ENCODE peak calls at places on chromosomes 1 and 21, in five cellular contexts. One of them, this sample, is unnamed.

GRCh38 chr1:25563330-25564215 is 20.2 kb downstream of the LDLRAP1 start:
- DNase-seq in keratinocyte: no peak
- DNase-seq in epithelial cell of proximal tubule: no peak
- DNase-seq in fibroblast of lung: no peak
- DNase-seq in HFF-Myc: no peak
- DNase-seq in this sample: no peak

GRCh38 chr1:4960336-4960735 is 305.9 kb downstream of the AJAP1 start:
- DNase-seq in keratinocyte: no peak
- DNase-seq in fibroblast of lung: no peak
- DNase-seq in HFF-Myc: no peak
- DNase-seq in epithelial cell of proximal tubule: no peak
- DNase-seq in this sample: no peak

GRCh38 chr1:232279909-232280308 is 350.0 kb downstream of the SIPA1L2 start:
- DNase-seq in keratinocyte: no peak
- DNase-seq in HFF-Myc: no peak
- DNase-seq in fibroblast of lung: no peak
- DNase-seq in epithelial cell of proximal tubule: no peak
- DNase-seq in this sample: no peak

GRCh38 chr1:164602480-164603093 is 43.6 kb downstream of the PBX1 start:
- DNase-seq in keratinocyte: no peak
- DNase-seq in epithelial cell of proximal tubule: no peak
- DNase-seq in HFF-Myc: no peak
- DNase-seq in fibroblast of lung: peak
- DNase-seq in this sample: peak

GRCh38 chr1:5897281-5897680 is 94.9 kb downstream of the NPHP4 start:
- DNase-seq in keratinocyte: no peak
- DNase-seq in fibroblast of lung: no peak
- DNase-seq in epithelial cell of proximal tubule: no peak
- DNase-seq in HFF-Myc: no peak
- DNase-seq in this sample: no peak

GRCh38 chr1:91804546-91805023 is 81.4 kb downstream of the TGFBR3 start:
- DNase-seq in fibroblast of lung: peak
- DNase-seq in HFF-Myc: no peak
- DNase-seq in epithelial cell of proximal tubule: no peak
- DNase-seq in keratinocyte: peak
- DNase-seq in this sample: no peak

GRCh38 chr1:143497374-143497747 is 474.4 kb downstream of the FAM72C start:
- DNase-seq in fibroblast of lung: no peak
- DNase-seq in epithelial cell of proximal tubule: no peak
- DNase-seq in keratinocyte: no peak
- DNase-seq in HFF-Myc: no peak
- DNase-seq in this sample: no peak

GRCh38 chr1:202710070-202711025 is at the start of gene SYT2:
- DNase-seq in HFF-Myc: no peak
- DNase-seq in fibroblast of lung: peak
- DNase-seq in epithelial cell of proximal tubule: no peak
- DNase-seq in keratinocyte: no peak
- DNase-seq in this sample: no peak

GRCh38 chr1:202145325-202146140 is 996 bp upstream of the ARL8A start:
- DNase-seq in keratinocyte: no peak
- DNase-seq in fibroblast of lung: no peak
- DNase-seq in HFF-Myc: no peak
- DNase-seq in epithelial cell of proximal tubule: no peak
- DNase-seq in this sample: no peak

GRCh38 chr1:12157366-12158231 is 9.2 kb upstream of the TNFRSF1B start:
- DNase-seq in fibroblast of lung: no peak
- DNase-seq in epithelial cell of proximal tubule: no peak
- DNase-seq in HFF-Myc: no peak
- DNase-seq in keratinocyte: no peak
- DNase-seq in this sample: no peak

GRCh38 chr1:29120955-29121485 is 2.7 kb downstream of the TMEM200B start:
- DNase-seq in fibroblast of lung: peak
- DNase-seq in HFF-Myc: no peak
- DNase-seq in epithelial cell of proximal tubule: no peak
- DNase-seq in keratinocyte: no peak
- DNase-seq in this sample: no peak

GRCh38 chr1:180230791-180231505 is 884 bp downstream of the LHX4 start:
- DNase-seq in epithelial cell of proximal tubule: no peak
- DNase-seq in HFF-Myc: no peak
- DNase-seq in fibroblast of lung: peak
- DNase-seq in keratinocyte: peak
- DNase-seq in this sample: peak

GRCh38 chr1:43270421-43271095 is 775 bp downstream of the TMEM125 start:
- DNase-seq in keratinocyte: peak
- DNase-seq in HFF-Myc: no peak
- DNase-seq in fibroblast of lung: peak
- DNase-seq in epithelial cell of proximal tubule: no peak
- DNase-seq in this sample: no peak

GRCh38 chr1:65045022-65045786 is 78.9 kb upstream of the JAK1 start:
- DNase-seq in HFF-Myc: no peak
- DNase-seq in epithelial cell of proximal tubule: no peak
- DNase-seq in fibroblast of lung: no peak
- DNase-seq in keratinocyte: no peak
- DNase-seq in this sample: no peak

GRCh38 chr1:168422203-168422848 is 121.5 kb downstream of the XCL2 start:
- DNase-seq in epithelial cell of proximal tubule: no peak
- DNase-seq in HFF-Myc: no peak
- DNase-seq in keratinocyte: no peak
- DNase-seq in fibroblast of lung: no peak
- DNase-seq in this sample: no peak

GRCh38 chr1:28966617-28967016 is 52.2 kb downstream of the EPB41 start:
- DNase-seq in HFF-Myc: no peak
- DNase-seq in epithelial cell of proximal tubule: peak
- DNase-seq in keratinocyte: no peak
- DNase-seq in fibroblast of lung: no peak
- DNase-seq in this sample: no peak

GRCh38 chr1:29485096-29485925 is 249.0 kb downstream of the PTPRU start:
- DNase-seq in fibroblast of lung: no peak
- DNase-seq in HFF-Myc: no peak
- DNase-seq in keratinocyte: no peak
- DNase-seq in epithelial cell of proximal tubule: no peak
- DNase-seq in this sample: no peak

GRCh38 chr1:161929137-161929536 is 94.5 kb downstream of the OLFML2B start:
- DNase-seq in fibroblast of lung: no peak
- DNase-seq in HFF-Myc: no peak
- DNase-seq in epithelial cell of proximal tubule: no peak
- DNase-seq in keratinocyte: no peak
- DNase-seq in this sample: no peak

GRCh38 chr1:149995927-149996326 is 14.6 kb downstream of the OTUD7B start:
- DNase-seq in HFF-Myc: no peak
- DNase-seq in fibroblast of lung: peak
- DNase-seq in keratinocyte: peak
- DNase-seq in epithelial cell of proximal tubule: peak
- DNase-seq in this sample: no peak

GRCh38 chr1:230867903-230868735 is at the start of gene C1orf198:
- DNase-seq in epithelial cell of proximal tubule: no peak
- DNase-seq in fibroblast of lung: no peak
- DNase-seq in keratinocyte: no peak
- DNase-seq in HFF-Myc: no peak
- DNase-seq in this sample: no peak

GRCh38 chr1:212513586-212513985 is 80.9 kb downstream of the NENF start:
- DNase-seq in HFF-Myc: no peak
- DNase-seq in keratinocyte: no peak
- DNase-seq in fibroblast of lung: no peak
- DNase-seq in epithelial cell of proximal tubule: no peak
- DNase-seq in this sample: no peak

GRCh38 chr1:18397636-18398035 is 83.1 kb upstream of the KLHDC7A start:
- DNase-seq in keratinocyte: no peak
- DNase-seq in fibroblast of lung: no peak
- DNase-seq in HFF-Myc: no peak
- DNase-seq in epithelial cell of proximal tubule: no peak
- DNase-seq in this sample: no peak

GRCh38 chr1:95325337-95325736 is 91.3 kb downstream of the RWDD3 start:
- DNase-seq in keratinocyte: no peak
- DNase-seq in HFF-Myc: no peak
- DNase-seq in epithelial cell of proximal tubule: no peak
- DNase-seq in fibroblast of lung: no peak
- DNase-seq in this sample: no peak

GRCh38 chr1:43536196-43536863 is 5.6 kb downstream of the PTPRF start:
- DNase-seq in keratinocyte: no peak
- DNase-seq in epithelial cell of proximal tubule: no peak
- DNase-seq in fibroblast of lung: no peak
- DNase-seq in HFF-Myc: no peak
- DNase-seq in this sample: no peak

GRCh38 chr21:37228003-37228400 is 39.1 kb downstream of the VPS26C start:
- DNase-seq in fibroblast of lung: no peak
- DNase-seq in keratinocyte: no peak
- DNase-seq in HFF-Myc: no peak
- DNase-seq in epithelial cell of proximal tubule: no peak
- DNase-seq in this sample: no peak

GRCh38 chr1:113109908-113110554 is 37.0 kb downstream of the LRIG2 start:
- DNase-seq in epithelial cell of proximal tubule: no peak
- DNase-seq in HFF-Myc: peak
- DNase-seq in keratinocyte: no peak
- DNase-seq in fibroblast of lung: peak
- DNase-seq in this sample: no peak

GRCh38 chr1:65026235-65026634 is 59.9 kb upstream of the JAK1 start:
- DNase-seq in keratinocyte: no peak
- DNase-seq in fibroblast of lung: no peak
- DNase-seq in epithelial cell of proximal tubule: no peak
- DNase-seq in HFF-Myc: no peak
- DNase-seq in this sample: no peak

GRCh38 chr1:60280764-60281278 is 207.3 kb upstream of the C1orf87 start:
- DNase-seq in fibroblast of lung: no peak
- DNase-seq in epithelial cell of proximal tubule: no peak
- DNase-seq in keratinocyte: no peak
- DNase-seq in HFF-Myc: no peak
- DNase-seq in this sample: no peak

GRCh38 chr1:199322278-199322677 is 683.4 kb downstream of the PTPRC start:
- DNase-seq in fibroblast of lung: no peak
- DNase-seq in keratinocyte: no peak
- DNase-seq in HFF-Myc: no peak
- DNase-seq in epithelial cell of proximal tubule: no peak
- DNase-seq in this sample: no peak

GRCh38 chr1:157371211-157371610 is 181.1 kb downstream of the FCRL5 start:
- DNase-seq in fibroblast of lung: no peak
- DNase-seq in keratinocyte: no peak
- DNase-seq in epithelial cell of proximal tubule: no peak
- DNase-seq in HFF-Myc: no peak
- DNase-seq in this sample: no peak

GRCh38 chr1:7531562-7532340 is 239.3 kb upstream of the VAMP3 start:
- DNase-seq in fibroblast of lung: no peak
- DNase-seq in epithelial cell of proximal tubule: no peak
- DNase-seq in keratinocyte: no peak
- DNase-seq in HFF-Myc: no peak
- DNase-seq in this sample: no peak

GRCh38 chr21:45003331-45004058 is 63.7 kb downstream of the SLX9 start:
- DNase-seq in keratinocyte: no peak
- DNase-seq in HFF-Myc: no peak
- DNase-seq in fibroblast of lung: peak
- DNase-seq in epithelial cell of proximal tubule: no peak
- DNase-seq in this sample: no peak

GRCh38 chr1:172647110-172647564 is 11.8 kb upstream of the FASLG start:
- DNase-seq in keratinocyte: no peak
- DNase-seq in HFF-Myc: no peak
- DNase-seq in fibroblast of lung: peak
- DNase-seq in epithelial cell of proximal tubule: no peak
- DNase-seq in this sample: no peak

GRCh38 chr1:23337869-23338268 is 6.2 kb downstream of the HNRNPR start:
- DNase-seq in fibroblast of lung: peak
- DNase-seq in keratinocyte: no peak
- DNase-seq in HFF-Myc: no peak
- DNase-seq in epithelial cell of proximal tubule: no peak
- DNase-seq in this sample: no peak
- H3K4me3 ChIP-seq in fibroblast of lung: no peak
- H3K4me3 ChIP-seq in keratinocyte: no peak
- H3K4me3 ChIP-seq in HFF-Myc: no peak
- H3K4me3 ChIP-seq in epithelial cell of proximal tubule: no peak
- H3K4me3 ChIP-seq in this sample: no peak

GRCh38 chr1:88983791-88984552 is 8.5 kb downstream of the KYAT3 start:
- DNase-seq in HFF-Myc: no peak
- DNase-seq in keratinocyte: no peak
- DNase-seq in epithelial cell of proximal tubule: no peak
- DNase-seq in fibroblast of lung: peak
- DNase-seq in this sample: no peak
- H3K4me3 ChIP-seq in HFF-Myc: no peak
- H3K4me3 ChIP-seq in keratinocyte: no peak
- H3K4me3 ChIP-seq in epithelial cell of proximal tubule: peak
- H3K4me3 ChIP-seq in fibroblast of lung: peak
- H3K4me3 ChIP-seq in this sample: no peak

GRCh38 chr1:76868154-76868882 is 1.0 kb downstream of the ST6GALNAC5 start:
- DNase-seq in fibroblast of lung: peak
- DNase-seq in epithelial cell of proximal tubule: no peak
- DNase-seq in keratinocyte: no peak
- DNase-seq in HFF-Myc: no peak
- DNase-seq in this sample: no peak

GRCh38 chr1:76867342-76868130 is at the start of gene ST6GALNAC5:
- DNase-seq in epithelial cell of proximal tubule: no peak
- DNase-seq in keratinocyte: no peak
- DNase-seq in fibroblast of lung: peak
- DNase-seq in HFF-Myc: no peak
- DNase-seq in this sample: no peak

GRCh38 chr1:76866566-76866965 is 714 bp upstream of the ST6GALNAC5 start:
- DNase-seq in epithelial cell of proximal tubule: no peak
- DNase-seq in HFF-Myc: no peak
- DNase-seq in keratinocyte: no peak
- DNase-seq in fibroblast of lung: peak
- DNase-seq in this sample: no peak

GRCh38 chr1:76870037-76870436 is 2.8 kb downstream of the ST6GALNAC5 start:
- DNase-seq in fibroblast of lung: no peak
- DNase-seq in HFF-Myc: no peak
- DNase-seq in epithelial cell of proximal tubule: no peak
- DNase-seq in keratinocyte: no peak
- DNase-seq in this sample: no peak

GRCh38 chr1:76868916-76869315 is 1.6 kb downstream of the ST6GALNAC5 start:
- DNase-seq in keratinocyte: no peak
- DNase-seq in epithelial cell of proximal tubule: no peak
- DNase-seq in fibroblast of lung: peak
- DNase-seq in HFF-Myc: no peak
- DNase-seq in this sample: no peak
- H3K4me3 ChIP-seq in keratinocyte: no peak
- H3K4me3 ChIP-seq in epithelial cell of proximal tubule: peak
- H3K4me3 ChIP-seq in fibroblast of lung: peak
- H3K4me3 ChIP-seq in HFF-Myc: no peak
- H3K4me3 ChIP-seq in this sample: peak

DNA sequence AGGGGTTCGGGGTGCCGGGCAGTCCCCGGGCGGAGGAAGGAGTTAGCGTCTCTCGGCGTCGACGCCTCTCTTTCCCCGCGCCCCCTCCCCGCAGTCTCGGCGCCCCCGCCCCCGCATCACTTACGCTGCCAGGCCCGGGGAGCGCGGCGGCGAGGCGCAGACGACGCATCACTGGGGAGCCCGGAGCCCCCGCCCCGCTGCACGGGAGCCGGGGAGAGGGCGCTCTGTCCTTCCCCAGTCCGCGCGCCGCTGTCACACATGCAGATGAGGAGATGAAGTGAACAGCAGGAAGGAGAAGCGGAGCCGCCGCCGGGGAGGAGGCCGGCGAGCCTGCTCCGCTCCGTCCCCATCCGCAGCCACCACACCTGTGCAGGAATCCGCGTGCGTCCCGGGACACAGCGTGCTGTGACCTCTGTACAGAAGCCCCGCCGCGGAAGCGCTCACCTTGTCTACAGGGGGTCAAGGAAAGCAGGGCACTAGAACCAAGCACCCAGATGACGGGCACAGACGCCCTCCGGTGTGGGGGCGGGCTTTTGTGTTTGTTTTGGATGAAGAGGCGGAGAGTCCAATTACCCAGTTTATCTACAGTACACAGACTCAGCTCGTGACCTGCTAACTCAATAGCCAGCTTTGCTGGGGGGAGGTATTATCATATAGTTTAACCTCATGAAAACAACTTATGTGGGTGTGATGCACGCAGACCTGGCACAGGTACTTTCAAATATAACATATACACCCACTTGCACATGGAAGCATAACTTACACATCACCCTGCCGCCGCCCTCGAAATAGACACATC is 12.5 kb downstream of the KLHDC8A start:
- DNase-seq in HFF-Myc: no peak
- DNase-seq in keratinocyte: no peak
- DNase-seq in fibroblast of lung: no peak
- DNase-seq in epithelial cell of proximal tubule: no peak
- DNase-seq in this sample: no peak
- H3K4me3 ChIP-seq in HFF-Myc: peak
- H3K4me3 ChIP-seq in keratinocyte: peak
- H3K4me3 ChIP-seq in fibroblast of lung: peak
- H3K4me3 ChIP-seq in epithelial cell of proximal tubule: peak
- H3K4me3 ChIP-seq in this sample: peak